ENCODE peak calls at places on chromosome 3, in eight cellular contexts. S is CD8-positive, alpha-beta T cell; I is naive B cell; H is GM03348; Z is NCI-H345; F is SIG-M5; Y is Ammon's horn; W is activated naive CD4-positive, alpha-beta T cell treated with anti-CD3 and anti-CD28 coated beads, Interleukin-2, amount 10 ng/mL, durations not matched to agents 7 days and 5 days. P is an unnamed sample.

GRCh38 chr3:30779686-30780287 is 114.7 kb downstream of the GADL1 start:
- DNase-seq in F (no peak), Y (no peak), I (no peak), W (peak; percentile 28), S (no peak), Z (no peak), H (peak; percentile 27), P (peak; percentile 33)

GRCh38 chr3:108602249-108602934 is 12.9 kb downstream of the DZIP3 start:
- DNase-seq in F (no peak), I (peak; percentile 21), H (no peak), S (peak; percentile 62), W (peak; percentile 61), Y (peak; percentile 72), Z (no peak), P (no peak)

GRCh38 chr3:195591220-195591619 is 7.5 kb upstream of the APOD start:
- DNase-seq in W (no peak), F (no peak), Y (no peak), H (no peak), Z (no peak), I (no peak), S (peak; percentile 7), P (no peak)

GRCh38 chr3:71056327-71056726 is 527.2 kb downstream of the FOXP1 start:
- DNase-seq in Y (no peak), Z (no peak), S (no peak), F (no peak), I (no peak), H (peak; percentile 53), W (no peak), P (no peak)

GRCh38 chr3:189272500-189273119 is 100.8 kb downstream of the TPRG1 start:
- DNase-seq in H (no peak), I (no peak), W (no peak), Y (no peak), S (no peak), Z (peak; percentile 12), F (no peak), P (no peak)

GRCh38 chr3:119700269-119700919 is 2.4 kb upstream of the CFAP91 start:
- DNase-seq in H (no peak), W (peak; percentile 20), I (peak; percentile 45), Y (peak; percentile 33), F (no peak), S (no peak), Z (no peak), P (peak; percentile 16)

GRCh38 chr3:171376125-171376947 is 83.9 kb downstream of the TNIK start:
- DNase-seq in F (no peak), S (no peak), H (peak; percentile 5), Y (peak; percentile 56), W (no peak), Z (no peak), I (no peak), P (peak; percentile 16)

GRCh38 chr3:46995901-46996562 is 16.6 kb downstream of the NBEAL2 start:
- DNase-seq in S (no peak), Y (no peak), F (no peak), Z (no peak), H (no peak), I (no peak), W (no peak), P (no peak)

GRCh38 chr3:65666426-65667091 is 372.2 kb downstream of the MAGI1 start:
- DNase-seq in F (no peak), S (no peak), Y (no peak), W (no peak), H (no peak), Z (no peak), I (no peak), P (peak; percentile 34)

GRCh38 chr3:100759162-100759561 is 49.9 kb downstream of the TFG start:
- DNase-seq in F (no peak), Z (no peak), W (no peak), S (no peak), H (no peak), I (no peak), Y (no peak), P (no peak)

GRCh38 chr3:138434276-138434874 is at the start of gene ESYT3:
- DNase-seq in I (no peak), W (peak; percentile 81), Y (peak; percentile 65), F (no peak), Z (peak; percentile 56), H (peak; percentile 89), S (no peak), P (no peak)

GRCh38 chr3:23071758-23072157 is 131.4 kb upstream of the UBE2E2 start:
- DNase-seq in F (peak; percentile 10), W (no peak), Y (peak; percentile 72), I (peak; percentile 81), H (no peak), S (no peak), Z (no peak), P (no peak)

GRCh38 chr3:37910666-37911400 is 49.2 kb downstream of the CTDSPL start:
- DNase-seq in I (no peak), Y (no peak), H (no peak), W (no peak), S (no peak), Z (no peak), F (no peak), P (no peak)

GRCh38 chr3:156899951-156900350 is 73.8 kb downstream of the LEKR1 start:
- DNase-seq in H (no peak), W (no peak), Z (no peak), F (no peak), S (no peak), Y (no peak), I (no peak), P (no peak)

GRCh38 chr3:86794336-86795065 is 196.4 kb downstream of the VGLL3 start:
- DNase-seq in S (no peak), Z (no peak), Y (no peak), F (no peak), I (no peak), H (no peak), W (no peak), P (no peak)